ENCODE peak calls at places on chromosome 12, in four cellular contexts. S is H1, I is K562, O is SK-N-SH. K is an unnamed sample.

GRCh38 chr12:91367234-91367849 is 184.7 kb upstream of the DCN start:
- DNase-seq in S (no peak), I (peak), O (no peak), K (no peak)

GRCh38 chr12:16509411-16509810 is 96.6 kb downstream of the LMO3 start:
- DNase-seq in S (no peak), I (no peak), O (no peak), K (no peak)

GRCh38 chr12:39620664-39621658 is 1.4 kb upstream of the ABCD2 start:
- DNase-seq in S (no peak), I (no peak), O (no peak), K (no peak)

GRCh38 chr12:108646597-108647190 is 13.0 kb upstream of the SELPLG start:
- DNase-seq in S (no peak), I (no peak), O (no peak), K (no peak)

GRCh38 chr12:71397433-71397954 is 42.1 kb upstream of the LGR5 start:
- DNase-seq in S (no peak), I (no peak), O (no peak), K (no peak)

GRCh38 chr12:130715996-130716917 is at the start of gene RIMBP2:
- DNase-seq in S (no peak), I (no peak), O (peak), K (peak)

GRCh38 chr12:115357681-115358080 is 673.7 kb upstream of the TBX3 start:
- DNase-seq in S (no peak), I (no peak), O (no peak), K (no peak)

GRCh38 chr12:62722971-62723680 is 211.8 kb downstream of the PPM1H start:
- DNase-seq in S (no peak), I (no peak), O (no peak), K (no peak)

GRCh38 chr12:100138048-100138907 is 4.4 kb downstream of the BLTP3B start:
- DNase-seq in S (no peak), I (no peak), O (no peak), K (no peak)

GRCh38 chr12:25713264-25713663 is 160.2 kb upstream of the LMNTD1 start:
- DNase-seq in S (no peak), I (no peak), O (no peak), K (no peak)

GRCh38 chr12:6936642-6937480 is 6.8 kb upstream of the RNU7-1 start:
- DNase-seq in S (no peak), I (no peak), O (peak), K (peak)

GRCh38 chr12:51071663-51072062 is 11.7 kb downstream of the CSRNP2 start:
- DNase-seq in S (no peak), I (no peak), O (no peak), K (no peak)

GRCh38 chr12:47377414-47378221 is 297.9 kb upstream of the AMIGO2 start:
- DNase-seq in S (no peak), I (peak), O (no peak), K (no peak)

GRCh38 chr12:66290716-66291200 is 11.5 kb upstream of the HELB start:
- DNase-seq in S (no peak), I (no peak), O (no peak), K (no peak)

GRCh38 chr12:111268738-111269572 is 99.9 kb downstream of the PHETA1 start:
- DNase-seq in S (no peak), I (peak), O (peak), K (peak)

GRCh38 chr12:1801285-1801975 is 18.9 kb upstream of the LRTM2 start:
- DNase-seq in S (no peak), I (no peak), O (peak), K (no peak)

GRCh38 chr12:15646586-15646985 is 142.6 kb downstream of the EPS8 start:
- DNase-seq in S (no peak), I (no peak), O (no peak), K (no peak)

GRCh38 chr12:110352401-110352800 is 51.1 kb downstream of the ANAPC7 start:
- DNase-seq in S (no peak), I (no peak), O (no peak), K (no peak)

GRCh38 chr12:116759783-116760581 is 21.9 kb downstream of the RNFT2 start:
- DNase-seq in S (no peak), I (peak), O (no peak), K (peak)

GRCh38 chr12:42892702-42893101 is 303.2 kb upstream of the PRICKLE1 start:
- DNase-seq in S (no peak), I (no peak), O (no peak), K (no peak)

GRCh38 chr12:14384783-14385638 is 19.5 kb downstream of the ATF7IP start:
- DNase-seq in S (peak), I (peak), O (peak), K (peak)

DNA sequence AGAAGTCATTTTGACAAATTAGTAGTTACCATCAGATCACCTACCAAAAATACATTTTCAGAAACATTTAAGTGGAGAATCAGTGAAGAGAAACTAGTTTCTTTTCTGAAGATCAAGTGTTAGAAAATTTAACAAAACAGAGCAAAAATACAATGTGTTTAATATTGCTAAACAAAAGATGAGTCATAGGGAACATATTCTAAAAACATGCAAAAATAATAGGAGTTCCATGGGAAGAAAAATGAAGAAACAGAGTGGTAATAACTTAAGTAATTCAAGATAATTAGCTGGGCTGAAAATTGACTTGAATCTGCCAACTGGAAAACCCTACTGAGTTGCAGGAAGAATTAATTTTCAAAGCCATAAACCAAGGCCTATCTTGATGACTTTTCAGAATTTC is 111.5 kb upstream of the KITLG start:
- DNase-seq in S (no peak), I (no peak), O (no peak), K (no peak)
- TF ChIP-seq TEAD4 in S (no peak), I (no peak), O (no peak), K (no peak)

DNA sequence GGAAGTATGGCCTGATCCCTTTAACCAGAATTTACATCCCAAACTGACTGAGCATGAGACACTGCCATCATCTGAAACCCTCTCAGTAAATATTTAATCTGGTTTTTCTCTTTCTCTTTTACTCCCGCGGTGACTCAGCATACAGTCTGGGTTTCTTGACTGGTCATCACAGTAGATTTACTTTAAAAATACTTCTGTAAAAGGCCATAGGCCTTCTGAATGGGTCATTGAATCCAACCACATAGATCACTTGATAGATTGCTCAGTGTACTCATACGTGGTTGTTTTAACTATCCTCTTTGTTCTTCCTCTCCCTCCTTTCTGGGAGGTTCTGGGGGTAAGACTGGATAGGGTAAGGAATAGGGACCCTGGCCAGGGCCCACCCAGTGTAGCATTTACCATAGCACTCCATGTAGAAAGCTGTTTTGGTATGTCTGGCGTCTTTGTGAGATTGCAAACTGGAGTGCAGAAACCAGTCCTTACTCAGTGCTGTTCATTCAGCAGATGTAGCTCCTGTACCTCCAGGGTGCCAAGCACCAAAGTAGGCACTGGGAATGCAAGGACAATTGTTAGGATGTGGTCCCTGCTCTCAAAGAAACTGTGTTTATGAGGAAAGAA is 165.7 kb downstream of the SRGAP1 start:
- DNase-seq in S (no peak), I (no peak), O (no peak), K (no peak)
- TF ChIP-seq TEAD4 in S (no peak), I (no peak), O (no peak), K (no peak)

GRCh38 chr12:30694412-30694955 is 1.2 kb downstream of the IPO8 start:
- DNase-seq in S (no peak), I (no peak), O (no peak), K (no peak)
- TF ChIP-seq TEAD4 in S (no peak), I (no peak), O (no peak), K (no peak)

GRCh38 chr12:9799961-9800360 is 27.3 kb upstream of the KLRF1 start:
- DNase-seq in S (no peak), I (no peak), O (no peak), K (no peak)

GRCh38 chr12:9796346-9796745 is 30.9 kb upstream of the KLRF1 start:
- DNase-seq in S (no peak), I (no peak), O (no peak), K (no peak)

GRCh38 chr12:9796916-9797315 is 30.4 kb upstream of the KLRF1 start:
- DNase-seq in S (no peak), I (no peak), O (no peak), K (no peak)

GRCh38 chr12:9795945-9796344 is 31.3 kb upstream of the KLRF1 start:
- DNase-seq in S (no peak), I (no peak), O (no peak), K (no peak)

GRCh38 chr12:9798008-9798619 is 29.2 kb upstream of the KLRF1 start:
- DNase-seq in S (peak), I (peak), O (no peak), K (peak)
- TF ChIP-seq TEAD4 in S (peak), I (peak), O (no peak), K (no peak)